ENCODE peak calls at places on chromosomes 6 and 20, in ten cellular contexts. One of them, this sample, is unnamed.

GRCh38 chr20:52744441-52744840 is 227.7 kb upstream of the TSHZ2 start:
- DNase-seq in transverse colon: no peak
- DNase-seq in pancreas: no peak
- DNase-seq in cardiac fibroblast: no peak
- DNase-seq in HCT116: no peak
- DNase-seq in NB4: no peak
- DNase-seq in HepG2: no peak
- DNase-seq in esophagus squamous epithelium: no peak
- DNase-seq in AG04450: no peak
- DNase-seq in keratinocyte: no peak
- DNase-seq in this sample: no peak

GRCh38 chr6:56749632-56750151 is 107.0 kb upstream of the DST start:
- DNase-seq in transverse colon: no peak
- DNase-seq in pancreas: no peak
- DNase-seq in cardiac fibroblast: peak
- DNase-seq in HCT116: peak
- DNase-seq in NB4: no peak
- DNase-seq in HepG2: peak
- DNase-seq in esophagus squamous epithelium: no peak
- DNase-seq in AG04450: no peak
- DNase-seq in keratinocyte: no peak
- DNase-seq in this sample: no peak

GRCh38 chr20:8131598-8132014 is 460 bp upstream of the PLCB1 start:
- DNase-seq in transverse colon: no peak
- DNase-seq in pancreas: no peak
- DNase-seq in cardiac fibroblast: no peak
- DNase-seq in HCT116: no peak
- DNase-seq in NB4: no peak
- DNase-seq in HepG2: no peak
- DNase-seq in esophagus squamous epithelium: no peak
- DNase-seq in AG04450: no peak
- DNase-seq in keratinocyte: no peak
- DNase-seq in this sample: no peak

GRCh38 chr6:104109806-104110205 is 749.9 kb downstream of the HACE1 start:
- DNase-seq in transverse colon: no peak
- DNase-seq in pancreas: no peak
- DNase-seq in cardiac fibroblast: no peak
- DNase-seq in HCT116: no peak
- DNase-seq in NB4: no peak
- DNase-seq in HepG2: no peak
- DNase-seq in esophagus squamous epithelium: no peak
- DNase-seq in AG04450: no peak
- DNase-seq in keratinocyte: no peak
- DNase-seq in this sample: no peak

GRCh38 chr6:79048611-79049010 is 29.4 kb downstream of the PHIP start:
- DNase-seq in transverse colon: no peak
- DNase-seq in pancreas: no peak
- DNase-seq in cardiac fibroblast: peak
- DNase-seq in HCT116: peak
- DNase-seq in NB4: peak
- DNase-seq in HepG2: peak
- DNase-seq in esophagus squamous epithelium: no peak
- DNase-seq in AG04450: no peak
- DNase-seq in keratinocyte: no peak
- DNase-seq in this sample: no peak

GRCh38 chr6:2589171-2589661 is 161.5 kb downstream of the MYLK4 start:
- DNase-seq in transverse colon: peak
- DNase-seq in pancreas: no peak
- DNase-seq in cardiac fibroblast: no peak
- DNase-seq in HCT116: no peak
- DNase-seq in NB4: no peak
- DNase-seq in HepG2: peak
- DNase-seq in esophagus squamous epithelium: no peak
- DNase-seq in AG04450: no peak
- DNase-seq in keratinocyte: peak
- DNase-seq in this sample: no peak

GRCh38 chr20:57809661-57810172 is 99.9 kb upstream of the PMEPA1 start:
- DNase-seq in transverse colon: no peak
- DNase-seq in pancreas: no peak
- DNase-seq in cardiac fibroblast: no peak
- DNase-seq in HCT116: no peak
- DNase-seq in NB4: peak
- DNase-seq in HepG2: no peak
- DNase-seq in esophagus squamous epithelium: no peak
- DNase-seq in AG04450: no peak
- DNase-seq in keratinocyte: no peak
- DNase-seq in this sample: no peak

GRCh38 chr20:44754554-44754953 is 8.9 kb downstream of the KCNK15 start:
- DNase-seq in transverse colon: no peak
- DNase-seq in pancreas: no peak
- DNase-seq in cardiac fibroblast: no peak
- DNase-seq in HCT116: no peak
- DNase-seq in NB4: no peak
- DNase-seq in HepG2: no peak
- DNase-seq in esophagus squamous epithelium: no peak
- DNase-seq in AG04450: no peak
- DNase-seq in keratinocyte: no peak
- DNase-seq in this sample: no peak

GRCh38 chr6:36655073-36655847 is 23.3 kb upstream of the CDKN1A start:
- DNase-seq in transverse colon: no peak
- DNase-seq in pancreas: no peak
- DNase-seq in cardiac fibroblast: no peak
- DNase-seq in HCT116: no peak
- DNase-seq in NB4: no peak
- DNase-seq in HepG2: no peak
- DNase-seq in esophagus squamous epithelium: no peak
- DNase-seq in AG04450: no peak
- DNase-seq in keratinocyte: no peak
- DNase-seq in this sample: no peak

GRCh38 chr6:36997811-36998722 is 7.4 kb upstream of the FGD2 start:
- DNase-seq in transverse colon: peak
- DNase-seq in pancreas: peak
- DNase-seq in cardiac fibroblast: no peak
- DNase-seq in HCT116: no peak
- DNase-seq in NB4: no peak
- DNase-seq in HepG2: no peak
- DNase-seq in esophagus squamous epithelium: no peak
- DNase-seq in AG04450: no peak
- DNase-seq in keratinocyte: no peak
- DNase-seq in this sample: no peak

GRCh38 chr20:8858181-8858794 is 210.6 kb upstream of the PLCB4 start:
- DNase-seq in transverse colon: no peak
- DNase-seq in pancreas: no peak
- DNase-seq in cardiac fibroblast: peak
- DNase-seq in HCT116: no peak
- DNase-seq in NB4: no peak
- DNase-seq in HepG2: peak
- DNase-seq in esophagus squamous epithelium: no peak
- DNase-seq in AG04450: no peak
- DNase-seq in keratinocyte: no peak
- DNase-seq in this sample: no peak

GRCh38 chr6:10395946-10396577 is 18.8 kb downstream of the TFAP2A start:
- DNase-seq in transverse colon: no peak
- DNase-seq in pancreas: no peak
- DNase-seq in cardiac fibroblast: no peak
- DNase-seq in HCT116: no peak
- DNase-seq in NB4: no peak
- DNase-seq in HepG2: no peak
- DNase-seq in esophagus squamous epithelium: no peak
- DNase-seq in AG04450: no peak
- DNase-seq in keratinocyte: no peak
- DNase-seq in this sample: no peak

GRCh38 chr6:142942805-142943227 is 2.2 kb downstream of the HIVEP2 start:
- DNase-seq in transverse colon: no peak
- DNase-seq in pancreas: no peak
- DNase-seq in cardiac fibroblast: peak
- DNase-seq in HCT116: no peak
- DNase-seq in NB4: peak
- DNase-seq in HepG2: peak
- DNase-seq in esophagus squamous epithelium: no peak
- DNase-seq in AG04450: no peak
- DNase-seq in keratinocyte: no peak
- DNase-seq in this sample: no peak

GRCh38 chr6:30231067-30231466 is 17.9 kb upstream of the TRIM26 start:
- DNase-seq in transverse colon: no peak
- DNase-seq in pancreas: no peak
- DNase-seq in cardiac fibroblast: no peak
- DNase-seq in HCT116: no peak
- DNase-seq in NB4: peak
- DNase-seq in HepG2: no peak
- DNase-seq in esophagus squamous epithelium: no peak
- DNase-seq in AG04450: no peak
- DNase-seq in keratinocyte: no peak
- DNase-seq in this sample: no peak

GRCh38 chr20:39916236-39916635 is 772.8 kb downstream of the MAFB start:
- DNase-seq in transverse colon: no peak
- DNase-seq in pancreas: no peak
- DNase-seq in cardiac fibroblast: no peak
- DNase-seq in HCT116: no peak
- DNase-seq in NB4: no peak
- DNase-seq in HepG2: no peak
- DNase-seq in esophagus squamous epithelium: no peak
- DNase-seq in AG04450: no peak
- DNase-seq in keratinocyte: no peak
- DNase-seq in this sample: no peak

GRCh38 chr20:16916165-16916564 is 168.0 kb downstream of the OTOR start:
- DNase-seq in transverse colon: no peak
- DNase-seq in pancreas: no peak
- DNase-seq in cardiac fibroblast: no peak
- DNase-seq in HCT116: no peak
- DNase-seq in NB4: no peak
- DNase-seq in HepG2: no peak
- DNase-seq in esophagus squamous epithelium: no peak
- DNase-seq in AG04450: no peak
- DNase-seq in keratinocyte: no peak
- DNase-seq in this sample: no peak

GRCh38 chr20:63846938-63847373 is 14.3 kb upstream of the ABHD16B start:
- DNase-seq in transverse colon: no peak
- DNase-seq in pancreas: no peak
- DNase-seq in cardiac fibroblast: no peak
- DNase-seq in HCT116: no peak
- DNase-seq in NB4: no peak
- DNase-seq in HepG2: no peak
- DNase-seq in esophagus squamous epithelium: no peak
- DNase-seq in AG04450: no peak
- DNase-seq in keratinocyte: no peak
- DNase-seq in this sample: no peak
- H3K4me3 ChIP-seq in transverse colon: no peak
- H3K4me3 ChIP-seq in pancreas: no peak
- H3K4me3 ChIP-seq in cardiac fibroblast: no peak
- H3K4me3 ChIP-seq in HCT116: no peak
- H3K4me3 ChIP-seq in NB4: no peak
- H3K4me3 ChIP-seq in HepG2: peak
- H3K4me3 ChIP-seq in esophagus squamous epithelium: no peak
- H3K4me3 ChIP-seq in AG04450: no peak
- H3K4me3 ChIP-seq in keratinocyte: no peak
- H3K4me3 ChIP-seq in this sample: no peak

DNA sequence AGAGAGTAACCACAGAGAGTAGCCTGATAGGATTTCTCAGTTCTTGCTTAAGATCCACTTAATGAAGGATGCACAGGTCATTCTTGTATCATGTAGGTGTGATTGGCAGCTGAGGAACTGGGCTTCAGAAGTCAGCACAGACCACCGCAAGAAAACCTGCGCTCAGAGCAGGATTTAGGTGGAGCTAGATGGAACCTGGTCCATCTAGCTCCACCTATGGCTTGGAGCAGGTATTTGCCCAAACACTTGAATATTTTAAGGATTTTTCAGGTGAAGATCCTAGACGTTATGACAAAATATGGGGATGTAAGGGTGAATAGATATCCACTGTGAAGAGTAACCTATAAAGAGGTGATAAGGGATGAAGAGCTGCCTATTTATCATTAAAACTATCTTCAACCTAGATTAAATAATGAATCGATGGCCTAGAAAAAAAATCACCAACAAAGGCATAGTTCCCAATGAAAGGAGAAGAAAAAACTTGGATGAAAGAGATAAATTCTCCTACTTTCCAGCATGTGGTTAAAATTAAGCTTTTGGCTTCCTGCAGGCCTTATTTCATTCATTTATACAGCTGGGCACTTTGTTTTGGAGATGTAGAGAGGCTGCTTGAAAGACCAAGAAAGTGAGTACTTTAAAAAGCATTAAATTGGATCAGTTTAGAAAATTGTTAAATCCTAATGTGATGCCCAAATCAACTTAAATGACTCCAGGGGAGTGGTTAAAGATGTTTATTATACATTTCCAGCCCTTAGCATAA is 778.4 kb upstream of the GJE1 start:
- DNase-seq in transverse colon: no peak
- DNase-seq in pancreas: no peak
- DNase-seq in cardiac fibroblast: no peak
- DNase-seq in HCT116: peak
- DNase-seq in NB4: no peak
- DNase-seq in HepG2: no peak
- DNase-seq in esophagus squamous epithelium: no peak
- DNase-seq in AG04450: no peak
- DNase-seq in keratinocyte: no peak
- DNase-seq in this sample: no peak
- TF ChIP-seq CTCF in transverse colon: no peak
- TF ChIP-seq CTCF in pancreas: no peak
- TF ChIP-seq CTCF in cardiac fibroblast: no peak
- TF ChIP-seq CTCF in HCT116: peak
- TF ChIP-seq CTCF in NB4: no peak
- TF ChIP-seq CTCF in HepG2: no peak
- TF ChIP-seq CTCF in esophagus squamous epithelium: no peak
- TF ChIP-seq CTCF in AG04450: no peak
- TF ChIP-seq CTCF in keratinocyte: no peak
- TF ChIP-seq CTCF in this sample: no peak

DNA sequence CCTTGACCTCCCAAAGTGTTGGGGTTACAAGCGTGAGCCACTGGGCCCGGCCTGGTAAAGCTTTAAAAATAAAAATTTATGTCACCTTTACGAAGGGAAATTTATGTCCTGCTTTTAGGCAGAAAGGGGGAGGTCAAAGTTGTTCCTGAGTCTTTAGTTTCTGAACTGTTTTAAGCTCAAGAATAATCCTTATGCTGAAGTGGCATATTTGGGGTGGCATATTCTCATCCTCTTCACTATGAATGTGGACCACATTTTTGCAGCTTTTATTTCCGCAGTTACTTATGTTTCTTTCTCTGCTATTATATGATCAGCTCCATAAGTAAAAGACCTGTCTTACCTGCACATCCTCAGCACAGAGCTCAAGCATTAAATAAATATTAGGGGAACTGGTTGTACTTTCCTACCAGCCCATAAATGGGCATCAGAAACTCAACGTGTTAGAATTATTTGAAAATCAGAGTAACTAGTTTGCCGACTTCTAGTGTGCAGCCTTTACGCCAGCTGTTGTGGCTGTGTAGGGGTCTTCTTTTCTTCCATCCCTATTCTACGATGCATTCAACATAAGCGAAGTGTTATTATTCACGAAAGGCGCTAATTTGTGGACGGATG is 941 bp upstream of the AKAP7 start:
- DNase-seq in transverse colon: no peak
- DNase-seq in pancreas: no peak
- DNase-seq in cardiac fibroblast: no peak
- DNase-seq in HCT116: no peak
- DNase-seq in NB4: no peak
- DNase-seq in HepG2: no peak
- DNase-seq in esophagus squamous epithelium: no peak
- DNase-seq in AG04450: no peak
- DNase-seq in keratinocyte: no peak
- DNase-seq in this sample: no peak
- H3K4me3 ChIP-seq in transverse colon: peak
- H3K4me3 ChIP-seq in pancreas: no peak
- H3K4me3 ChIP-seq in cardiac fibroblast: no peak
- H3K4me3 ChIP-seq in HCT116: peak
- H3K4me3 ChIP-seq in NB4: peak
- H3K4me3 ChIP-seq in HepG2: peak
- H3K4me3 ChIP-seq in esophagus squamous epithelium: no peak
- H3K4me3 ChIP-seq in AG04450: peak
- H3K4me3 ChIP-seq in keratinocyte: no peak
- H3K4me3 ChIP-seq in this sample: peak

GRCh38 chr20:462199-462991 is at the start of gene TBC1D20:
- DNase-seq in transverse colon: peak
- DNase-seq in pancreas: peak
- DNase-seq in cardiac fibroblast: peak
- DNase-seq in HCT116: peak
- DNase-seq in NB4: peak
- DNase-seq in HepG2: peak
- DNase-seq in esophagus squamous epithelium: no peak
- DNase-seq in AG04450: peak
- DNase-seq in keratinocyte: peak
- DNase-seq in this sample: no peak
- TF ChIP-seq CTCF in transverse colon: no peak
- TF ChIP-seq CTCF in pancreas: no peak
- TF ChIP-seq CTCF in cardiac fibroblast: peak
- TF ChIP-seq CTCF in HCT116: no peak
- TF ChIP-seq CTCF in NB4: peak
- TF ChIP-seq CTCF in HepG2: peak
- TF ChIP-seq CTCF in esophagus squamous epithelium: peak
- TF ChIP-seq CTCF in AG04450: peak
- TF ChIP-seq CTCF in keratinocyte: peak
- TF ChIP-seq CTCF in this sample: no peak